ENCODE peak calls at places on chromosomes 6 and 20, in eight cellular contexts. One of them, this sample, is unnamed.

GRCh38 chr20:2005831-2006426 is 12.1 kb upstream of the PDYN start:
- DNase-seq in NCI-H1417: no peak
- DNase-seq in renal cortical epithelial cell: peak; percentile 33
- DNase-seq in CD8-positive, alpha-beta memory T cell: peak; percentile 31
- DNase-seq in GM19239: peak; percentile 34
- DNase-seq in IMR-90: peak; percentile 45
- DNase-seq in tibial artery: peak; percentile 55
- DNase-seq in NCI-H2171: no peak
- DNase-seq in this sample: peak; percentile 78

GRCh38 chr6:112781236-112781635 is 434.1 kb downstream of the RFPL4B start:
- DNase-seq in NCI-H1417: peak; percentile 22
- DNase-seq in renal cortical epithelial cell: no peak
- DNase-seq in CD8-positive, alpha-beta memory T cell: no peak
- DNase-seq in GM19239: no peak
- DNase-seq in IMR-90: peak; percentile 10
- DNase-seq in tibial artery: no peak
- DNase-seq in NCI-H2171: no peak
- DNase-seq in this sample: no peak

GRCh38 chr6:125858427-125859320 is 67.9 kb downstream of the NCOA7 start:
- DNase-seq in NCI-H1417: no peak
- DNase-seq in renal cortical epithelial cell: peak; percentile 72
- DNase-seq in CD8-positive, alpha-beta memory T cell: no peak
- DNase-seq in GM19239: peak; percentile 4
- DNase-seq in IMR-90: peak; percentile 80
- DNase-seq in tibial artery: peak; percentile 36
- DNase-seq in NCI-H2171: no peak
- DNase-seq in this sample: peak; percentile 24

GRCh38 chr20:63562461-63563185 is 8.7 kb downstream of the FNDC11 start:
- DNase-seq in NCI-H1417: no peak
- DNase-seq in renal cortical epithelial cell: no peak
- DNase-seq in CD8-positive, alpha-beta memory T cell: no peak
- DNase-seq in GM19239: no peak
- DNase-seq in IMR-90: no peak
- DNase-seq in tibial artery: no peak
- DNase-seq in NCI-H2171: no peak
- DNase-seq in this sample: no peak

GRCh38 chr6:37059344-37060194 is 54.1 kb downstream of the FGD2 start:
- DNase-seq in NCI-H1417: peak; percentile 94
- DNase-seq in renal cortical epithelial cell: peak; percentile 99
- DNase-seq in CD8-positive, alpha-beta memory T cell: no peak
- DNase-seq in GM19239: no peak
- DNase-seq in IMR-90: peak; percentile 97
- DNase-seq in tibial artery: peak; percentile 73
- DNase-seq in NCI-H2171: no peak
- DNase-seq in this sample: no peak

GRCh38 chr6:151044465-151045441 is 179.3 kb downstream of the MTHFD1L start:
- DNase-seq in NCI-H1417: peak; percentile 95
- DNase-seq in renal cortical epithelial cell: peak; percentile 99
- DNase-seq in CD8-positive, alpha-beta memory T cell: no peak
- DNase-seq in GM19239: no peak
- DNase-seq in IMR-90: peak; percentile 93
- DNase-seq in tibial artery: peak; percentile 56
- DNase-seq in NCI-H2171: no peak
- DNase-seq in this sample: no peak

GRCh38 chr20:57557926-57558613 is 2.8 kb upstream of the PCK1 start:
- DNase-seq in NCI-H1417: no peak
- DNase-seq in renal cortical epithelial cell: no peak
- DNase-seq in CD8-positive, alpha-beta memory T cell: no peak
- DNase-seq in GM19239: no peak
- DNase-seq in IMR-90: no peak
- DNase-seq in tibial artery: no peak
- DNase-seq in NCI-H2171: no peak
- DNase-seq in this sample: no peak

GRCh38 chr6:30774701-30775100 is 30.4 kb upstream of the IER3 start:
- DNase-seq in NCI-H1417: no peak
- DNase-seq in renal cortical epithelial cell: no peak
- DNase-seq in CD8-positive, alpha-beta memory T cell: no peak
- DNase-seq in GM19239: no peak
- DNase-seq in IMR-90: no peak
- DNase-seq in tibial artery: no peak
- DNase-seq in NCI-H2171: no peak
- DNase-seq in this sample: no peak

GRCh38 chr6:16741112-16742016 is 19.9 kb downstream of the ATXN1 start:
- DNase-seq in NCI-H1417: no peak
- DNase-seq in renal cortical epithelial cell: peak; percentile 99
- DNase-seq in CD8-positive, alpha-beta memory T cell: no peak
- DNase-seq in GM19239: no peak
- DNase-seq in IMR-90: peak; percentile 98
- DNase-seq in tibial artery: no peak
- DNase-seq in NCI-H2171: no peak
- DNase-seq in this sample: no peak

GRCh38 chr6:159036673-159037072 is 8.1 kb downstream of the TAGAP start:
- DNase-seq in NCI-H1417: no peak
- DNase-seq in renal cortical epithelial cell: no peak
- DNase-seq in CD8-positive, alpha-beta memory T cell: no peak
- DNase-seq in GM19239: no peak
- DNase-seq in IMR-90: no peak
- DNase-seq in tibial artery: no peak
- DNase-seq in NCI-H2171: no peak
- DNase-seq in this sample: no peak

GRCh38 chr6:46990031-46990644 is 52.0 kb downstream of the ADGRF1 start:
- DNase-seq in NCI-H1417: peak; percentile 46
- DNase-seq in renal cortical epithelial cell: no peak
- DNase-seq in CD8-positive, alpha-beta memory T cell: no peak
- DNase-seq in GM19239: no peak
- DNase-seq in IMR-90: no peak
- DNase-seq in tibial artery: no peak
- DNase-seq in NCI-H2171: no peak
- DNase-seq in this sample: no peak